ENCODE peak calls at places on chromosome 17, in five cellular contexts. M is GM12865, X is left lung, K is cardiac fibroblast, B is tibial artery. G is an unnamed sample.

GRCh38 chr17:45231481-45232116 is 9.9 kb downstream of the FMNL1 start:
- DNase-seq in M (peak; percentile 46), X (no peak), K (no peak), B (no peak), G (no peak)

GRCh38 chr17:15087946-15088345 is 177.2 kb downstream of the PMP22 start:
- DNase-seq in M (no peak), X (no peak), K (no peak), B (no peak), G (no peak)

GRCh38 chr17:29140051-29140582 is 40.1 kb downstream of the MYO18A start:
- DNase-seq in M (peak; percentile 77), X (peak; percentile 90), K (peak; percentile 68), B (peak; percentile 97), G (peak; percentile 63)

GRCh38 chr17:76384987-76385891 is 830 bp downstream of the SPHK1 start:
- DNase-seq in M (no peak), X (peak; percentile 63), K (peak; percentile 77), B (peak; percentile 79), G (peak; percentile 69)

GRCh38 chr17:54426287-54426886 is 474.3 kb upstream of the TOM1L1 start:
- DNase-seq in M (peak; percentile 10), X (no peak), K (no peak), B (no peak), G (no peak)

GRCh38 chr17:76736349-76737081 is 616 bp downstream of the SRSF2 start:
- DNase-seq in M (peak; percentile 72), X (peak; percentile 78), K (peak; percentile 75), B (peak; percentile 87), G (peak; percentile 73)

GRCh38 chr17:73783382-73783766 is 139.1 kb upstream of the SDK2 start:
- DNase-seq in M (no peak), X (no peak), K (no peak), B (no peak), G (no peak)

GRCh38 chr17:19579867-19580565 is 46.4 kb downstream of the SLC47A1 start:
- DNase-seq in M (no peak), X (no peak), K (peak; percentile 13), B (no peak), G (no peak)

GRCh38 chr17:78969865-78970264 is 9.9 kb downstream of the LGALS3BP start:
- DNase-seq in M (no peak), X (peak; percentile 27), K (no peak), B (no peak), G (no peak)

GRCh38 chr17:50902768-50903353 is 36.7 kb upstream of the TOB1 start:
- DNase-seq in M (no peak), X (no peak), K (no peak), B (no peak), G (no peak)

GRCh38 chr17:67420994-67421393 is 43.9 kb downstream of the PITPNC1 start:
- DNase-seq in M (no peak), X (no peak), K (no peak), B (no peak), G (no peak)

GRCh38 chr17:27413792-27414191 is 42.5 kb upstream of the KSR1 start:
- DNase-seq in M (peak; percentile 15), X (no peak), K (no peak), B (no peak), G (no peak)

GRCh38 chr17:78779848-78780247 is 2.2 kb downstream of the CYTH1 start:
- DNase-seq in M (peak; percentile 89), X (no peak), K (no peak), B (peak; percentile 35), G (no peak)

GRCh38 chr17:10032142-10032541 is 127.1 kb upstream of the RCVRN start:
- DNase-seq in M (no peak), X (no peak), K (peak; percentile 30), B (no peak), G (peak; percentile 31)

GRCh38 chr17:16415031-16415924 is at the start of gene TRPV2:
- DNase-seq in M (peak; percentile 86), X (no peak), K (no peak), B (no peak), G (no peak)

GRCh38 chr17:69651921-69652320 is 237.4 kb downstream of the MAP2K6 start:
- DNase-seq in M (no peak), X (no peak), K (no peak), B (no peak), G (peak; percentile 20)

DNA sequence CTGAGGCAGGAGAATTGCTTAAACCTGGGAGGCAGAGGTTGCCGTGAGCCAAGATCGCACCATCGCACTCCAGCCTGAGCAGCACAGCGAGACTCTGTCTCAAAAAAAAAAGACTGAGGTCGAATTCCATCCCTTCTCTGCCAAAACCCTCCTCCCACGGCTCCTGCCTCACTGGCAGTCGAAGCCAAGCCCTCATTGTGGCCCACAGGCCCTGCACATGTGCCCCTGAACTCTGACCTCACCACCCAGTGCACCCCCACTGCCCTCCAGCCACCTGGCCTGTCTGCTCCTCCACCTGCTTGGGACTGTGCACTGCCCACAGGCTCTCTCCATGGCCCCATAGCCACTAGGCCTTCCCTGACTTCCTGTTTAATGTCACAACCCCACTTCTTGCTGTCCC is 7.0 kb downstream of the MYO15A start:
- DNase-seq in M (no peak), X (no peak), K (no peak), B (no peak), G (no peak)
- TF ChIP-seq CTCF in M (no peak), X (no peak), K (no peak), B (no peak), G (no peak)

GRCh38 chr17:8332128-8332527 is 7.5 kb upstream of the ODF4 start:
- DNase-seq in M (no peak), X (no peak), K (no peak), B (no peak), G (no peak)

GRCh38 chr17:8324913-8325312 is 14.7 kb upstream of the ODF4 start:
- DNase-seq in M (no peak), X (no peak), K (no peak), B (no peak), G (no peak)

GRCh38 chr17:8324132-8324531 is 14.1 kb downstream of the ARHGEF15 start:
- DNase-seq in M (no peak), X (no peak), K (no peak), B (no peak), G (no peak)

GRCh38 chr17:8322078-8322477 is 12.0 kb downstream of the ARHGEF15 start:
- DNase-seq in M (no peak), X (no peak), K (no peak), B (no peak), G (no peak)

DNA sequence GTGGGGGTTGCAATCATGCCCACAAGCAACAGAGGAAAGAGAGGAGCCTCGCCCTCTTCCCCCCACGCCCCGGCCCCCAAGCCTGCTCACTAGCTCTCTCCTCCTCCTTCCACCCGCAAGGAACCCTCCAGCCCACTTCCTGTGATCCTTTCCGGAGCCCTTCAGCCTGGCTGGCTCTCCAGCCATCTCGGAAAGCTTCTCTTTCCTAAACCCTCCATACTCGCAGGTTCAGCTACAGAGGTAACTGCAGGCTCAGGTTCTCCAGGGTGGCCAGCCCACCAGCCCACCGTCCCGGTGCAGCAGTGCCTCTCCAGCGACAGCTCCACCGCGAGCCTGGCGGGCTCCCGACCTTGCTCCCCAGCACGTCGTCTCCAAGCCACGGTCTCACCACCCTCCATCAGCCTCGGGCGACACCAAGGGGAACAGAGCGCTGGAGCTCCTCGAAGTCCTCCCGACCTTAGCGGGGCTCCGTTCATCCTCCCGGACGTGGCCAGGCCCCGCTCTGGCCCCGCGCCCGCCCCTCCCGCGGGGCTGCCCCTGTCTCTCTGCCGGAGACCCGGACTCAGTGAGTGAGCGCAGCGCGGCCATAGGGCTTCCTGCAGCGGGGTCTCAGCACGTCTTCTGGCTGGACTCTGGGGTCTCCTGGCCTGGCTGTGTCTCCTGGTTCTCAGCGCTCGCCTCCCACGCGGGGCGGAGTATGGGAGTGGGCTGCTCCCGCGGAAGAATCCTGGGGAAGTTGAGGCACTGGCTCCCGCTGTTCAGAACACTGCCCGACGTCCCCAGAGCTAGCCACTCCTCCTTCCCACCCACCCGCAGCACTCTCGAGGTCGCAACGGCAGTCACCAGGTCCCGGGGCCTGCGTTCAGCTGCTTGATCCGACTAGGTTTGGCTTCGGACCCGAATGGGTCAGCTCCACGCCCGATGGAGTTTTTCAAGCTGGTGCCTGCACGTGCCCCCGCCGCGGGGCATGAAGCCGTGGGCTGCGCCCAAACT is 12.8 kb upstream of the ODF4 start:
- DNase-seq in M (no peak), X (peak; percentile 41), K (peak; percentile 45), B (no peak), G (peak; percentile 23)
- H3K4me3 ChIP-seq in M (no peak overlapping the region), X (peak overlapping the region; percentile 42), K (peak overlapping the region; percentile 51), B (peak overlapping the region; percentile 42), G (peak overlapping the region; percentile 52)

DNA sequence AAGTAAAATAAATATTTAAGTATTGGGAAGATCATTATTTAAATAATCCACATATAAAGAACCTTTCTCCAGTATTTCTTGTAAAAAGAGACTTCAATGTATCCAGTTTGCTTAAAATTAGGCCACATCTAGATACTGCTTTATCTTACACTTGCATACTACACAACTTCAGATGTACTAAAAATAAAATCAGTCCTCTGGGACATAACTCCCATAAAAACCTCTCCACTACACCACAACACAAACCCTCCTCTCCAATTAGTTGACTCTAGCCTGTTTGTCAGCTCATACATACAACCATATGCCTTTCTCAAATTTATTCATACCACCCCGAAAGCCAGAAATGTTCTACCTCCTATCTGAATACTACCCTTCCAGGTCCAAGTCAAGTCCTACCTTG is 21.6 kb downstream of the SPOP start:
- DNase-seq in M (no peak), X (no peak), K (no peak), B (no peak), G (no peak)
- TF ChIP-seq CTCF in M (no peak), X (no peak), K (no peak), B (no peak), G (no peak)

DNA sequence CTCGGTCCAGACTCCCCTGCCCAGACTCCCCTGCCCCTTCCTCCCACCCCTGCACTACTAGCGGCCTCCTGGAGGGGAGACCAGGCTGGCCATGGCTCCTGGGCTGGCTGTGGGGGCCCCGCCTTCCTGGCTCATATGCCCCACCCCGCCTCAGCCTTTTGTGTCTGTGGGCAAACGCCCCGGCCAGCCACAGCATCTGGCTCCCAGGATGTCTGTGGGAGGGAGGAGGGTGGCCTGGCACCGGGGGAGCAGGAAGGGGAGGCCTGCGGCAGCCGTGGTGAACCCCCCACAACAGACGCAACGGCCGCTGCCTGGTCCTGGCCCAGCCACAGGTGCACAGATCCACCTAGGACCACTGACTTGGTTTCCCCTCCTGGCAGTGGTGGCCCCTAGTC is 32.9 kb downstream of the BAHCC1 start:
- DNase-seq in M (no peak), X (no peak), K (no peak), B (peak; percentile 88), G (peak; percentile 72)
- H3K4me3 ChIP-seq in M (no peak overlapping the region), X (no peak overlapping the region), K (no peak overlapping the region), B (peak overlapping the region; percentile 27), G (no peak overlapping the region)